ENCODE peak calls at places on chromosomes 16 and 17, in five cellular contexts. One of them, this sample, is unnamed.
A peak's percentile ranks its signal among the peaks of the same experiment; 100 is the strongest.

GRCh38 chr16:71409038-71409775 is 32.6 kb downstream of the TLE7 start:
- DNase-seq in SJSA1: no peak
- DNase-seq in naive thymus-derived CD4-positive, alpha-beta T cell: no peak
- DNase-seq in MM.1S: no peak
- DNase-seq in mesendoderm: peak; percentile 89
- DNase-seq in this sample: no peak

GRCh38 chr16:49592507-49593422 is 219.2 kb downstream of the C16orf78 start:
- DNase-seq in mesendoderm: peak; percentile 81
- DNase-seq in MM.1S: peak; percentile 21
- DNase-seq in SJSA1: peak; percentile 34
- DNase-seq in naive thymus-derived CD4-positive, alpha-beta T cell: peak; percentile 56
- DNase-seq in this sample: peak; percentile 44

GRCh38 chr16:78284957-78285434 is 185.5 kb downstream of the WWOX start:
- DNase-seq in MM.1S: no peak
- DNase-seq in SJSA1: no peak
- DNase-seq in mesendoderm: no peak
- DNase-seq in naive thymus-derived CD4-positive, alpha-beta T cell: no peak
- DNase-seq in this sample: no peak

GRCh38 chr16:89187337-89188063 is 12.8 kb downstream of the SLC22A31 start:
- DNase-seq in naive thymus-derived CD4-positive, alpha-beta T cell: peak; percentile 56
- DNase-seq in MM.1S: no peak
- DNase-seq in mesendoderm: no peak
- DNase-seq in SJSA1: peak; percentile 28
- DNase-seq in this sample: no peak

GRCh38 chr16:35750157-35750689 is 2290.8 kb downstream of the TP53TG3F start:
- DNase-seq in naive thymus-derived CD4-positive, alpha-beta T cell: no peak
- DNase-seq in SJSA1: no peak
- DNase-seq in MM.1S: no peak
- DNase-seq in mesendoderm: no peak
- DNase-seq in this sample: no peak

GRCh38 chr17:19313746-19314651 is 48.5 kb downstream of the B9D1 start:
- DNase-seq in SJSA1: no peak
- DNase-seq in mesendoderm: no peak
- DNase-seq in naive thymus-derived CD4-positive, alpha-beta T cell: no peak
- DNase-seq in MM.1S: no peak
- DNase-seq in this sample: no peak

GRCh38 chr17:82092995-82093751 is 4.9 kb downstream of the FASN start:
- DNase-seq in naive thymus-derived CD4-positive, alpha-beta T cell: no peak
- DNase-seq in SJSA1: no peak
- DNase-seq in mesendoderm: no peak
- DNase-seq in MM.1S: no peak
- DNase-seq in this sample: no peak

GRCh38 chr17:27366438-27366837 is 72.5 kb downstream of the WSB1 start:
- DNase-seq in mesendoderm: no peak
- DNase-seq in SJSA1: no peak
- DNase-seq in naive thymus-derived CD4-positive, alpha-beta T cell: no peak
- DNase-seq in MM.1S: no peak
- DNase-seq in this sample: no peak

GRCh38 chr17:81722184-81723120 is 10.4 kb downstream of the SLC25A10 start:
- DNase-seq in naive thymus-derived CD4-positive, alpha-beta T cell: no peak
- DNase-seq in MM.1S: peak; percentile 67
- DNase-seq in mesendoderm: no peak
- DNase-seq in SJSA1: no peak
- DNase-seq in this sample: no peak

GRCh38 chr16:77540656-77541055 is 105.8 kb upstream of the ADAMTS18 start:
- DNase-seq in mesendoderm: peak; percentile 10
- DNase-seq in SJSA1: peak; percentile 8
- DNase-seq in naive thymus-derived CD4-positive, alpha-beta T cell: no peak
- DNase-seq in MM.1S: peak; percentile 54
- DNase-seq in this sample: no peak

GRCh38 chr17:1034652-1035210 is 37.8 kb downstream of the TIMM22 start:
- DNase-seq in mesendoderm: no peak
- DNase-seq in naive thymus-derived CD4-positive, alpha-beta T cell: no peak
- DNase-seq in MM.1S: no peak
- DNase-seq in SJSA1: no peak
- DNase-seq in this sample: no peak

GRCh38 chr17:57551321-57552079 is 193.6 kb downstream of the CCDC182 start:
- DNase-seq in mesendoderm: no peak
- DNase-seq in SJSA1: no peak
- DNase-seq in MM.1S: peak; percentile 96
- DNase-seq in naive thymus-derived CD4-positive, alpha-beta T cell: peak; percentile 57
- DNase-seq in this sample: peak; percentile 91

GRCh38 chr16:31202402-31203385 is at the start of gene PYCARD:
- DNase-seq in MM.1S: peak; percentile 25
- DNase-seq in SJSA1: peak; percentile 32
- DNase-seq in mesendoderm: peak; percentile 61
- DNase-seq in naive thymus-derived CD4-positive, alpha-beta T cell: peak; percentile 45
- DNase-seq in this sample: no peak

GRCh38 chr17:19005442-19005773 is 844 bp upstream of the FAM83G start:
- DNase-seq in mesendoderm: no peak
- DNase-seq in MM.1S: no peak
- DNase-seq in naive thymus-derived CD4-positive, alpha-beta T cell: no peak
- DNase-seq in SJSA1: no peak
- DNase-seq in this sample: no peak

GRCh38 chr16:14151256-14152030 is 80.3 kb downstream of the MRTFB start:
- DNase-seq in naive thymus-derived CD4-positive, alpha-beta T cell: no peak
- DNase-seq in MM.1S: no peak
- DNase-seq in SJSA1: no peak
- DNase-seq in mesendoderm: no peak
- DNase-seq in this sample: no peak

GRCh38 chr16:22297871-22298733 is 893 bp downstream of the POLR3E start:
- DNase-seq in mesendoderm: peak; percentile 92
- DNase-seq in naive thymus-derived CD4-positive, alpha-beta T cell: peak; percentile 91
- DNase-seq in SJSA1: peak; percentile 93
- DNase-seq in MM.1S: peak; percentile 88
- DNase-seq in this sample: peak; percentile 96

GRCh38 chr17:61412860-61413653 is 13.4 kb downstream of the TBX2 start:
- DNase-seq in naive thymus-derived CD4-positive, alpha-beta T cell: no peak
- DNase-seq in mesendoderm: peak; percentile 57
- DNase-seq in MM.1S: no peak
- DNase-seq in SJSA1: no peak
- DNase-seq in this sample: no peak

GRCh38 chr16:48384982-48385271 is 286 bp downstream of the SIAH1 start:
- DNase-seq in mesendoderm: no peak
- DNase-seq in SJSA1: no peak
- DNase-seq in naive thymus-derived CD4-positive, alpha-beta T cell: no peak
- DNase-seq in MM.1S: no peak
- DNase-seq in this sample: no peak

GRCh38 chr17:6135216-6135615 is 65.0 kb downstream of the WSCD1 start:
- DNase-seq in mesendoderm: no peak
- DNase-seq in SJSA1: no peak
- DNase-seq in MM.1S: no peak
- DNase-seq in naive thymus-derived CD4-positive, alpha-beta T cell: no peak
- DNase-seq in this sample: no peak

GRCh38 chr17:43712397-43712796 is 46.2 kb downstream of the SOST start:
- DNase-seq in mesendoderm: no peak
- DNase-seq in naive thymus-derived CD4-positive, alpha-beta T cell: no peak
- DNase-seq in MM.1S: no peak
- DNase-seq in SJSA1: no peak
- DNase-seq in this sample: no peak

GRCh38 chr16:54912720-54913119 is 17.9 kb upstream of the IRX5 start:
- DNase-seq in mesendoderm: peak; percentile 0
- DNase-seq in naive thymus-derived CD4-positive, alpha-beta T cell: no peak
- DNase-seq in MM.1S: no peak
- DNase-seq in SJSA1: no peak
- DNase-seq in this sample: no peak

GRCh38 chr16:15966420-15967222 is 17.2 kb downstream of the ABCC1 start:
- DNase-seq in naive thymus-derived CD4-positive, alpha-beta T cell: no peak
- DNase-seq in MM.1S: no peak
- DNase-seq in SJSA1: peak; percentile 79
- DNase-seq in mesendoderm: peak; percentile 58
- DNase-seq in this sample: no peak

GRCh38 chr16:89723279-89724250 is 2.2 kb downstream of the ZNF276 start:
- DNase-seq in SJSA1: no peak
- DNase-seq in naive thymus-derived CD4-positive, alpha-beta T cell: peak; percentile 90
- DNase-seq in mesendoderm: no peak
- DNase-seq in MM.1S: no peak
- DNase-seq in this sample: peak; percentile 85

GRCh38 chr16:4548124-4548523 is 8.0 kb upstream of the C16orf96 start:
- DNase-seq in SJSA1: no peak
- DNase-seq in mesendoderm: no peak
- DNase-seq in MM.1S: peak; percentile 27
- DNase-seq in naive thymus-derived CD4-positive, alpha-beta T cell: no peak
- DNase-seq in this sample: no peak

GRCh38 chr16:75486014-75486404 is 9.2 kb downstream of the CHST6 start:
- DNase-seq in SJSA1: no peak
- DNase-seq in MM.1S: peak; percentile 40
- DNase-seq in naive thymus-derived CD4-positive, alpha-beta T cell: no peak
- DNase-seq in mesendoderm: no peak
- DNase-seq in this sample: no peak

GRCh38 chr17:42252528-42253172 is 23.5 kb downstream of the STAT5B start:
- DNase-seq in MM.1S: no peak
- DNase-seq in mesendoderm: no peak
- DNase-seq in naive thymus-derived CD4-positive, alpha-beta T cell: no peak
- DNase-seq in SJSA1: peak; percentile 55
- DNase-seq in this sample: no peak

GRCh38 chr17:75087182-75087557 is 584 bp upstream of the SLC16A5 start:
- DNase-seq in mesendoderm: no peak
- DNase-seq in MM.1S: no peak
- DNase-seq in naive thymus-derived CD4-positive, alpha-beta T cell: no peak
- DNase-seq in SJSA1: no peak
- DNase-seq in this sample: no peak
- H3K4me3 ChIP-seq in mesendoderm: peak overlapping the region; percentile 21
- H3K4me3 ChIP-seq in MM.1S: no peak overlapping the region
- H3K4me3 ChIP-seq in naive thymus-derived CD4-positive, alpha-beta T cell: peak overlapping the region; percentile 60
- H3K4me3 ChIP-seq in SJSA1: peak overlapping the region; percentile 38
- H3K4me3 ChIP-seq in this sample: no peak overlapping the region

GRCh38 chr17:7442142-7442541 is 2.7 kb upstream of the CHRNB1 start:
- DNase-seq in MM.1S: no peak
- DNase-seq in SJSA1: no peak
- DNase-seq in mesendoderm: no peak
- DNase-seq in naive thymus-derived CD4-positive, alpha-beta T cell: no peak
- DNase-seq in this sample: no peak

GRCh38 chr17:7440113-7440822 is 956 bp downstream of the FGF11 start:
- DNase-seq in SJSA1: no peak
- DNase-seq in mesendoderm: peak; percentile 60
- DNase-seq in naive thymus-derived CD4-positive, alpha-beta T cell: no peak
- DNase-seq in MM.1S: no peak
- DNase-seq in this sample: no peak

GRCh38 chr17:7440823-7441174 is 1.5 kb downstream of the FGF11 start:
- DNase-seq in SJSA1: no peak
- DNase-seq in naive thymus-derived CD4-positive, alpha-beta T cell: no peak
- DNase-seq in mesendoderm: peak; percentile 71
- DNase-seq in MM.1S: no peak
- DNase-seq in this sample: no peak

GRCh38 chr17:7439462-7440112 is at the start of gene FGF11:
- DNase-seq in MM.1S: no peak
- DNase-seq in SJSA1: no peak
- DNase-seq in naive thymus-derived CD4-positive, alpha-beta T cell: no peak
- DNase-seq in mesendoderm: no peak
- DNase-seq in this sample: no peak

DNA sequence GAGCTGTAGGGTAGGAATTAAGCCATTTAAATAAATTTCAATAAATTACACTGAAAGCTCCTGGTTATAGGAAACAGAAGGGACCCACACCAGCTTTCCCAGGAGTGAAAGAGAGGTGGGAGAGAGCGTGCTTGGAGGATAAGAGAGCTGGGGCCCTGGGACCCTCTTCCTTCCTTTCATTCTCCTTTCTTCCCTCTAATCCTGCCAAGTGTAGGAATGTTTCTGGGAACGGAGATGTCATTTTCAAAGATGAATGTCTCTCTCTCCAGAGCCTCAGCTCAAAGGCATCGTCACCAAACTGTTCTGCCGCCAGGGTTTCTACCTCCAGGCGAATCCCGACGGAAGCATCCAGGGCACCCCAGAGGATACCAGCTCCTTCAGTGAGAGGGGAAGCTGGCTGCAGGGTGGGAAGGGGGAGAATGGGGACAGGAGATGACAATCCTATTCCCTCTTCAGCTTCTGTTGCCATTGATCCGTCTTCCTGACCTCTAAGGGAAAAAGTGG is 1.9 kb downstream of the FGF11 start:
- DNase-seq in MM.1S: no peak
- DNase-seq in SJSA1: no peak
- DNase-seq in mesendoderm: no peak
- DNase-seq in naive thymus-derived CD4-positive, alpha-beta T cell: no peak
- DNase-seq in this sample: no peak
- H3K4me3 ChIP-seq in MM.1S: no peak overlapping the region
- H3K4me3 ChIP-seq in SJSA1: no peak overlapping the region
- H3K4me3 ChIP-seq in mesendoderm: no peak overlapping the region
- H3K4me3 ChIP-seq in naive thymus-derived CD4-positive, alpha-beta T cell: no peak overlapping the region
- H3K4me3 ChIP-seq in this sample: no peak overlapping the region

DNA sequence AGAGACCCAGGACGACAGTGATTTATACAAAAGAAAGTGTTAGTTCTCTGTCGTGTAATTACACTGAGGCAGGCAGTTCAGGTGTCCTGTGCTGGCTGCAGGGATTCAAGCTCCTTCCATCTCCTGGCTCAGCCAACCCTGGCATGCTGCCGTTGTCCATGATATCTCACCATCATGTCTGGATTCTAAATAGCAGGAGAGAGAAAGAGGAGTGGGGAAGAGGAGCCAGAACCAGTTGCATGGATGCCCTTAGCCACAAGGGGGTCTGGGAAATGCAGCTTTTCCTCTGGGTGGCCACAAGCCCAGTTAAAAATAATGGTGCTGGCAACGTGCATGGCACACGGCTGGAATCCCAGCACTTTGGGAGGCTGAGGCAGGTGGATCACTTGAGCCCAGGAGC is 9.7 kb downstream of the C16orf54 start:
- DNase-seq in SJSA1: peak; percentile 4
- DNase-seq in MM.1S: no peak
- DNase-seq in naive thymus-derived CD4-positive, alpha-beta T cell: no peak
- DNase-seq in mesendoderm: no peak
- DNase-seq in this sample: no peak
- H3K4me3 ChIP-seq in SJSA1: no peak overlapping the region
- H3K4me3 ChIP-seq in MM.1S: no peak overlapping the region
- H3K4me3 ChIP-seq in naive thymus-derived CD4-positive, alpha-beta T cell: no peak overlapping the region
- H3K4me3 ChIP-seq in mesendoderm: no peak overlapping the region
- H3K4me3 ChIP-seq in this sample: no peak overlapping the region

DNA sequence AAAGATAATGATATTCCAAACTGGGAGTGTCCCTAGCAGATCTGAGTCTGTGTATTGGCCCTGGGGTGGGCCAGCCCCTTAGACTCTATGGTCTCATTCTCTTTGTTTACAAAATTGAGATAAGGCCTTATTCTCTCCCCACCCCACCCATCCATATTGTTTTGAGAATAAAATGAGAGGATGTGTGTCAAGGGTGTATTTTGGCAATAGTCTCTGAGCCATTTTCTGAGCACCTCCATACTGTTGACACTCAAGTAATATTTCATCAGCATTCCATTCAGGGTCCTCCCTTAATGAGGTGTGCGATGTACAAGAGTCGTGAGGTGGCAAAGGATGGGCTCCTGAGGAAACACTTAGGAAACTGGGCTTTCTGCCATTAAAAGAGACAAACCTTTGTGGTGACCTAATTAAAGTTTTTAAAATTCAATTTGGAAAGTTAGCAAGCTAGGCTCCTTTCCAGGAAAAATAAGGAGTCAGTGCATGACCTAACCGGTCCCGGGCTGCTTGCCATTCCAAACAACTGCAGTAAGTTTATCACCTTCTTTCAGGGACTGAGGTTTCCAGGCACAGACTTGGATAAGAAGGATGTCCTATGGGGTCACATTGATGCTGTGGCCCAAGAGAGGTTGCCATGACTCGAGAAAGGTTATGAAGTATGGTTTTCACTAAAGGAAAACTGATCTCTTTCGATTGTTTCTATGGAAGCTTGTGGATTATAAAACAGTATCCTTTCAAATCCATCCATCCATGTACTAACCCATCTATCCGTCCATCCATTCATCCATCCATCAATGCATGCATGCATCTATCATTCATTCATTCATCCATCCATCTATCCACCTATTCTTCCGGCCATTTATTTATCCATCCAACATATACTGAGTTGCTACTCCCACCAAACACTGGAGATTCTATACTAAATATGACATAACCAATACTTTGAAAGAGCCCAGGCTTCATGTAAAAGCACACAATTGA is 443.3 kb downstream of the UTP18 start:
- DNase-seq in SJSA1: no peak
- DNase-seq in naive thymus-derived CD4-positive, alpha-beta T cell: no peak
- DNase-seq in mesendoderm: no peak
- DNase-seq in MM.1S: no peak
- DNase-seq in this sample: no peak
- H3K4me3 ChIP-seq in SJSA1: no peak overlapping the region
- H3K4me3 ChIP-seq in naive thymus-derived CD4-positive, alpha-beta T cell: no peak overlapping the region
- H3K4me3 ChIP-seq in mesendoderm: no peak overlapping the region
- H3K4me3 ChIP-seq in MM.1S: no peak overlapping the region
- H3K4me3 ChIP-seq in this sample: no peak overlapping the region